ENCODE peak calls at places on chromosomes 2 and 18, in ten cellular contexts. W is RWPE1, A is aorta, F is adrenal gland, V is A549, U is HCT116, Z is neuronal stem cell, B is body of pancreas, C is foreskin keratinocyte, K is pancreas. I is an unnamed sample.

GRCh38 chr2:73503992-73504570 is 118.4 kb downstream of the ALMS1 start:
- DNase-seq in W (no peak), A (no peak), F (no peak), V (no peak), U (no peak), Z (no peak), B (no peak), C (peak; percentile 49), K (no peak), I (no peak)

GRCh38 chr2:65607906-65608305 is 175.5 kb upstream of the SPRED2 start:
- DNase-seq in W (no peak), A (no peak), F (no peak), V (no peak), U (no peak), Z (no peak), B (no peak), C (no peak), K (no peak), I (no peak)

GRCh38 chr18:49098386-49098785 is 147.6 kb upstream of the SMAD7 start:
- DNase-seq in W (no peak), A (no peak), F (no peak), V (no peak), U (no peak), Z (no peak), B (no peak), C (no peak), K (no peak), I (no peak)

GRCh38 chr2:110219496-110220192 is 7.3 kb upstream of the MTLN start:
- DNase-seq in W (peak; percentile 38), A (no peak), F (no peak), V (no peak), U (no peak), Z (no peak), B (no peak), C (peak; percentile 76), K (no peak), I (no peak)

GRCh38 chr2:98013407-98014042 is 17.8 kb upstream of the TMEM131 start:
- DNase-seq in W (no peak), A (no peak), F (no peak), V (no peak), U (no peak), Z (no peak), B (no peak), C (no peak), K (no peak), I (no peak)

GRCh38 chr2:128314348-128315121 is 4.1 kb downstream of the HS6ST1 start:
- DNase-seq in W (no peak), A (peak; percentile 36), F (peak; percentile 51), V (no peak), U (no peak), Z (no peak), B (peak; percentile 43), C (no peak), K (peak; percentile 52), I (no peak)

GRCh38 chr18:49161627-49162026 is 210.9 kb upstream of the SMAD7 start:
- DNase-seq in W (no peak), A (no peak), F (no peak), V (no peak), U (no peak), Z (no peak), B (no peak), C (no peak), K (no peak), I (no peak)

GRCh38 chr2:101859604-101860003 is 132.2 kb upstream of the IL1R2 start:
- DNase-seq in W (no peak), A (no peak), F (no peak), V (no peak), U (no peak), Z (no peak), B (no peak), C (no peak), K (no peak), I (no peak)

GRCh38 chr18:78892201-78892600 is 87.4 kb upstream of the SALL3 start:
- DNase-seq in W (no peak), A (no peak), F (no peak), V (no peak), U (no peak), Z (no peak), B (no peak), C (no peak), K (no peak), I (no peak)

GRCh38 chr2:202660796-202661195 is 26.0 kb downstream of the FAM117B start:
- DNase-seq in W (no peak), A (no peak), F (peak; percentile 64), V (no peak), U (no peak), Z (no peak), B (no peak), C (no peak), K (no peak), I (no peak)

GRCh38 chr2:27715318-27716165 is 51.9 kb downstream of the SLC4A1AP start:
- DNase-seq in W (no peak), A (peak; percentile 82), F (peak; percentile 56), V (no peak), U (no peak), Z (no peak), B (no peak), C (no peak), K (no peak), I (peak; percentile 91)

GRCh38 chr2:27717070-27717453 is 53.4 kb downstream of the SLC4A1AP start:
- DNase-seq in W (peak; percentile 71), A (no peak), F (no peak), V (no peak), U (no peak), Z (no peak), B (no peak), C (peak; percentile 90), K (no peak), I (peak; percentile 65)

GRCh38 chr2:27714053-27714452 is 50.4 kb downstream of the SLC4A1AP start:
- DNase-seq in W (no peak), A (no peak), F (no peak), V (no peak), U (no peak), Z (no peak), B (no peak), C (no peak), K (no peak), I (no peak)

GRCh38 chr2:27714851-27715291 is 51.2 kb downstream of the SLC4A1AP start:
- DNase-seq in W (no peak), A (no peak), F (no peak), V (no peak), U (no peak), Z (no peak), B (no peak), C (no peak), K (no peak), I (no peak)

DNA sequence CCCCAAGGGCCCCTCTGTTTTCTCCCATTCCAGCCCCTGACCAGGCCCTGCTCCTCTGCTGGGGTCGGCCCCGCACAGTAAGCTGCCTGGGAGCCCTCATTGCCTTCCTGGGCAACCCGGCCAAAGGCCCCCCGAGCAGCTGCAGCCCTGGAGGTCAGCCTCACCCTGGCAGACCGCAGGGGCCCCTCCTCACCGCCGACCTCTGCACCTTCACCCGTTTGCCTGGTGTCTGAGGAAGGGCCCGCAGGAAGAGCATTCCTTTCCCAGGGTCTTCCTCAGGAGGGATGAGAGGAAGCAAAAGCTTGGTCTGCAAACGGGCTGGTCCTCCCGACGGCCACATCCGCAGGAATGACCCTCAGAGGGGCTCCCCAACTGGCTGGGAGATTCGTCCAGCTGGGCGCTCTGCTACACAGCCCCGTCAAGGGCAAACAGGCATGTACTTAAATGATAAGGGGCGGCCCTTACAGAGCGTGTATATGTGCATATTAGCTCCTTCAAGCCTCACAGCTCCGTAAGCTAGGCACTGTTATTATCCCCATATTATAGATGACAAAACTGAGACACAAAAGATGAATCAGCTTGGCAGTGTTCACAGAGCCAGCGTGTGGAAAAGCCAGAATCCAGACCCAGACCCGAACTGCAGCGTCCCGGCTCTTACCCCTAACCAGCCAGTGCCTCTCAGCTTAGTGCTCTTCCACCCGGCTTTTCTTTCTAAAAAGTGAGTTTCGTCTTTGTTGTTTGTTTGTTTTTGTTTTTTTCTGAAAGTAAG is 52.8 kb downstream of the SLC4A1AP start:
- DNase-seq in W (no peak), A (no peak), F (no peak), V (no peak), U (no peak), Z (no peak), B (no peak), C (no peak), K (no peak), I (no peak)
- H3K27ac ChIP-seq in W (peak overlapping the region; percentile 60), A (peak overlapping the region; percentile 95), F (no peak overlapping the region), V (peak overlapping the region; percentile 98), U (peak overlapping the region; percentile 38), Z (no peak overlapping the region), B (no peak overlapping the region), C (no peak overlapping the region), K (no peak overlapping the region), I (peak overlapping the region; percentile 66)

DNA sequence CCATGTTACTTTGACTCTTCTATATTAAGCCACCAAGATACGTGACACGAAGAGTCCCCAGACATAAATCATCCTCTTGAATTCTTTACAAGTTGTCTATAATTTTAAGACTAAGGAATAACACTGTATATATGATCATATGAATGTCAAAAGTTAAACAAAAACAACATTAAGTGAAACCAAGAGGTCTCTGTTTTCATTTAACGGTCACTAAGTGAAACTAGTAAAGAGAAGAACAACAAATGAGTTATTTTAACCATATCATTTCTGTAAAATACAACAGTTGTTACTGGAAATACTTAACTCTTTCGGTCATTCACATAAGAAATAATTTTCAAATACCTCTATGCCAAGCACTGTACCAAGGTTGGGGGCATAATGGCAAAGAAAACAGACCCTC is 45.7 kb upstream of the STK17B start:
- DNase-seq in W (no peak), A (no peak), F (no peak), V (no peak), U (no peak), Z (no peak), B (no peak), C (no peak), K (no peak), I (no peak)
- H3K27ac ChIP-seq in W (no peak overlapping the region), A (no peak overlapping the region), F (no peak overlapping the region), V (no peak overlapping the region), U (no peak overlapping the region), Z (no peak overlapping the region), B (no peak overlapping the region), C (no peak overlapping the region), K (no peak overlapping the region), I (no peak overlapping the region)

DNA sequence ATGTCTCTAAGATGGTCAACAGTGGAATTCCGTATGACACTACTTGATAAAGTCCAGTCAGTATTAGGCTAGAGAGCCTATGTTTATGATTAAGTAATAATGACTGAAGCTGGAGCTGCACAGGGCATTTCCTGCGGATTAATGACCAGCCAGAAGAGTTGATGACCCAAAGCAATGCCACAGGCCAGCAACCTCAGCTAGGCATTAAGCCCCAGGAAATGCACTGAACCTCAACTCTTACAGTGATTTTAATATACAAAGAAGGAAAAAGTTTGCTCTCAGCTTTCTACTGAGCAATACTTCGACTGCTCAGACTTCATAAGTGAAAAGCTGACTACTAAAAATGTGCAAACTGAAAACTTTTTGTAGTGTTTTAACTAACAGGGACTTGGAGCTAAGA is 3.9 kb downstream of the KCTD1 start:
- DNase-seq in W (no peak), A (no peak), F (no peak), V (no peak), U (no peak), Z (no peak), B (no peak), C (no peak), K (no peak), I (no peak)
- H3K27ac ChIP-seq in W (no peak overlapping the region), A (no peak overlapping the region), F (no peak overlapping the region), V (peak overlapping the region; percentile 38), U (no peak overlapping the region), Z (no peak overlapping the region), B (no peak overlapping the region), C (peak overlapping the region; percentile 20), K (no peak overlapping the region), I (no peak overlapping the region)

DNA sequence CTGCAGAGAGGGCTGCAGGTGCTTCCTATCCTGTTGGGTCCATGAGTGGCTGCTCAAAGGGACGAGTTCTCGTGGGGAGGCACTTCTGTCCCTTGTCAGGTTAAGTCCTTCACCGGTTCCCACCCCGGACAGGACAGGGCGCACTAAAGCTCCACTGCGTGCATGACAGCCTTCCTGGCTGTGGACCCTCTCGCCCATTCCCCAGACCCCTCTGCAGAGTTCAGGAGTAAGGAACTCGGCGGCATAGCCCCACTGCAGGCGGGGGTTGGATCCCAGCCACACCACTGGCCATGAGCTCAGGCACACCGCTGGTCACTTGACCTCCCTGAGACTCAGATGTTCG is 147.5 kb upstream of the ID2 start:
- DNase-seq in W (no peak), A (no peak), F (no peak), V (no peak), U (no peak), Z (no peak), B (no peak), C (no peak), K (no peak), I (no peak)
- H3K27ac ChIP-seq in W (no peak overlapping the region), A (no peak overlapping the region), F (no peak overlapping the region), V (no peak overlapping the region), U (no peak overlapping the region), Z (no peak overlapping the region), B (no peak overlapping the region), C (no peak overlapping the region), K (no peak overlapping the region), I (no peak overlapping the region)

I was measured in right cardiac atrium.